ENCODE peak calls at places on chromosome 12, in nine cellular contexts. J is hippocampal formation; A is BE2C; L is Ammon's horn; K is mucosa of gallbladder; V is aorta; R is tibial artery; H is activated naive CD8-positive, alpha-beta T cell treated with anti-CD3 and anti-CD28 coated beads, Interleukin-2, amount 50 U/mL, for 24 hours; W is amniotic stem cell. E is an unnamed sample.

GRCh38 chr12:119448737-119449136 is 114.2 kb downstream of the CCDC60 start:
- DNase-seq in J (no peak), A (no peak), L (no peak), K (no peak), V (no peak), R (no peak), H (no peak), W (no peak), E (no peak)

GRCh38 chr12:93080994-93081809 is 152.1 kb upstream of the EEA1 start:
- DNase-seq in J (no peak), A (no peak), L (no peak), K (peak; percentile 47), V (no peak), R (no peak), H (no peak), W (no peak), E (no peak)

GRCh38 chr12:91994208-91994797 is 151.3 kb downstream of the BTG1 start:
- DNase-seq in J (no peak), A (no peak), L (no peak), K (no peak), V (no peak), R (no peak), H (no peak), W (no peak), E (no peak)

GRCh38 chr12:45284096-45284901 is 68.4 kb downstream of the ANO6 start:
- DNase-seq in J (no peak), A (no peak), L (no peak), K (no peak), V (no peak), R (no peak), H (no peak), W (peak; percentile 47), E (no peak)

GRCh38 chr12:127148318-127148717 is 1118.7 kb upstream of the TMEM132C start:
- DNase-seq in J (no peak), A (no peak), L (no peak), K (no peak), V (no peak), R (no peak), H (no peak), W (no peak), E (no peak)

GRCh38 chr12:57638096-57638495 is 5.1 kb upstream of the B4GALNT1 start:
- DNase-seq in J (no peak), A (no peak), L (no peak), K (no peak), V (no peak), R (no peak), H (no peak), W (no peak), E (no peak)

GRCh38 chr12:84056-84455 is 17.5 kb downstream of the IQSEC3 start:
- DNase-seq in J (no peak), A (peak; percentile 52), L (peak; percentile 47), K (no peak), V (no peak), R (no peak), H (no peak), W (no peak), E (no peak)

GRCh38 chr12:89333564-89334252 is 18.6 kb downstream of the DUSP6 start:
- DNase-seq in J (no peak), A (no peak), L (peak; percentile 15), K (no peak), V (no peak), R (no peak), H (no peak), W (no peak), E (no peak)

GRCh38 chr12:19683178-19683927 is 244.1 kb downstream of the AEBP2 start:
- DNase-seq in J (no peak), A (no peak), L (no peak), K (no peak), V (no peak), R (no peak), H (no peak), W (peak; percentile 35), E (no peak)

GRCh38 chr12:47591795-47592194 is 114.0 kb downstream of the RPAP3 start:
- DNase-seq in J (no peak), A (no peak), L (peak; percentile 70), K (no peak), V (no peak), R (no peak), H (no peak), W (no peak), E (no peak)

GRCh38 chr12:24109381-24110039 is 160.0 kb upstream of the SOX5 start:
- DNase-seq in J (no peak), A (no peak), L (peak; percentile 4), K (no peak), V (no peak), R (no peak), H (no peak), W (no peak), E (no peak)

GRCh38 chr12:130830246-130830551 is 8.9 kb downstream of the STX2 start:
- DNase-seq in J (no peak), A (no peak), L (no peak), K (no peak), V (no peak), R (no peak), H (no peak), W (no peak), E (no peak)

GRCh38 chr12:132490481-132491348 is 764 bp downstream of the FBRSL1 start:
- DNase-seq in J (no peak), A (no peak), L (no peak), K (no peak), V (no peak), R (no peak), H (no peak), W (no peak), E (no peak)

GRCh38 chr12:120468271-120468845 is 1.2 kb downstream of the SRSF9 start:
- DNase-seq in J (no peak), A (peak; percentile 13), L (no peak), K (peak; percentile 14), V (peak; percentile 78), R (peak; percentile 69), H (peak; percentile 34), W (no peak), E (no peak)

GRCh38 chr12:102394200-102394599 is 86.2 kb downstream of the IGF1 start:
- DNase-seq in J (no peak), A (no peak), L (no peak), K (no peak), V (no peak), R (no peak), H (no peak), W (no peak), E (no peak)

GRCh38 chr12:29026419-29026818 is 122.7 kb upstream of the FAR2 start:
- DNase-seq in J (no peak), A (no peak), L (no peak), K (no peak), V (no peak), R (no peak), H (no peak), W (no peak), E (no peak)

GRCh38 chr12:111034148-111034910 is 114.0 kb upstream of the MYL2 start:
- DNase-seq in J (no peak), A (peak; percentile 29), L (no peak), K (no peak), V (no peak), R (peak; percentile 38), H (no peak), W (no peak), E (no peak)

GRCh38 chr12:1993871-1994371 is 10.3 kb downstream of the DCP1B start:
- DNase-seq in J (no peak), A (no peak), L (no peak), K (no peak), V (no peak), R (no peak), H (no peak), W (no peak), E (no peak)

GRCh38 chr12:104360988-104361707 is 57.6 kb downstream of the EID3 start:
- DNase-seq in J (no peak), A (no peak), L (no peak), K (no peak), V (no peak), R (no peak), H (no peak), W (no peak), E (no peak)

GRCh38 chr12:43210437-43211197 is 341.4 kb downstream of the ADAMTS20 start:
- DNase-seq in J (no peak), A (no peak), L (no peak), K (no peak), V (no peak), R (no peak), H (no peak), W (no peak), E (no peak)

GRCh38 chr12:122982963-122983788 is 2.7 kb downstream of the ARL6IP4 start:
- DNase-seq in J (no peak), A (no peak), L (no peak), K (no peak), V (no peak), R (peak; percentile 67), H (no peak), W (no peak), E (no peak)

GRCh38 chr12:44296624-44297197 is 460.8 kb downstream of the TMEM117 start:
- DNase-seq in J (no peak), A (no peak), L (no peak), K (no peak), V (no peak), R (no peak), H (no peak), W (no peak), E (no peak)

GRCh38 chr12:72072613-72073212 is 134.1 kb downstream of the TPH2 start:
- DNase-seq in J (no peak), A (peak; percentile 34), L (peak; percentile 12), K (no peak), V (no peak), R (no peak), H (no peak), W (no peak), E (no peak)

GRCh38 chr12:50222275-50222783 is 55.2 kb upstream of the CERS5 start:
- DNase-seq in J (peak; percentile 22), A (peak; percentile 80), L (peak; percentile 83), K (peak; percentile 53), V (no peak), R (peak; percentile 82), H (peak; percentile 29), W (peak; percentile 89), E (no peak)

GRCh38 chr12:22578328-22578727 is 34.0 kb upstream of the C2CD5 start:
- DNase-seq in J (no peak), A (no peak), L (no peak), K (no peak), V (no peak), R (no peak), H (no peak), W (no peak), E (no peak)

E was measured in CD4-positive, alpha-beta T cell.